ENCODE peak calls at places on chromosome 11, in four cellular contexts. One of them, this sample, is unnamed.

GRCh38 chr11:123700774-123701173 is 40.7 kb downstream of the ZNF202 start:
- DNase-seq in PC-3: no peak
- DNase-seq in endodermal cell: no peak
- DNase-seq in adrenal gland: no peak
- DNase-seq in this sample: no peak

GRCh38 chr11:132131962-132132361 is 761.5 kb downstream of the NTM start:
- DNase-seq in PC-3: no peak
- DNase-seq in endodermal cell: peak; percentile 69
- DNase-seq in adrenal gland: no peak
- DNase-seq in this sample: no peak

GRCh38 chr11:130452171-130452570 is 3.7 kb downstream of the ADAMTS15 start:
- DNase-seq in PC-3: no peak
- DNase-seq in endodermal cell: no peak
- DNase-seq in adrenal gland: no peak
- DNase-seq in this sample: no peak

GRCh38 chr11:44763111-44763820 is 36.5 kb downstream of the TSPAN18 start:
- DNase-seq in PC-3: no peak
- DNase-seq in endodermal cell: peak; percentile 44
- DNase-seq in adrenal gland: no peak
- DNase-seq in this sample: no peak

GRCh38 chr11:19817265-19817851 is 104.7 kb downstream of the NAV2 start:
- DNase-seq in PC-3: no peak
- DNase-seq in endodermal cell: peak; percentile 87
- DNase-seq in adrenal gland: no peak
- DNase-seq in this sample: no peak

GRCh38 chr11:26649884-26650283 is 72.0 kb downstream of the SLC5A12 start:
- DNase-seq in PC-3: peak; percentile 83
- DNase-seq in endodermal cell: peak; percentile 88
- DNase-seq in adrenal gland: peak; percentile 55
- DNase-seq in this sample: no peak

GRCh38 chr11:64743591-64744543 is at the start of gene RASGRP2:
- DNase-seq in PC-3: peak; percentile 40
- DNase-seq in endodermal cell: peak; percentile 95
- DNase-seq in adrenal gland: peak; percentile 79
- DNase-seq in this sample: peak; percentile 97

GRCh38 chr11:46537121-46537520 is 56.7 kb downstream of the AMBRA1 start:
- DNase-seq in PC-3: peak; percentile 18
- DNase-seq in endodermal cell: peak; percentile 58
- DNase-seq in adrenal gland: no peak
- DNase-seq in this sample: no peak

GRCh38 chr11:43984519-43985385 is 42.3 kb downstream of the C11orf96 start:
- DNase-seq in PC-3: no peak
- DNase-seq in endodermal cell: no peak
- DNase-seq in adrenal gland: peak; percentile 43
- DNase-seq in this sample: peak; percentile 82

GRCh38 chr11:32586576-32587190 is 3.1 kb downstream of the EIF3M start:
- DNase-seq in PC-3: peak; percentile 55
- DNase-seq in endodermal cell: no peak
- DNase-seq in adrenal gland: no peak
- DNase-seq in this sample: no peak
- TF ChIP-seq CTCF in PC-3: peak; percentile 63
- TF ChIP-seq CTCF in endodermal cell: peak; percentile 54
- TF ChIP-seq CTCF in adrenal gland: no peak
- TF ChIP-seq CTCF in this sample: no peak

GRCh38 chr11:75402002-75402773 is 2.9 kb downstream of the RPS3 start:
- DNase-seq in PC-3: no peak
- DNase-seq in endodermal cell: no peak
- DNase-seq in adrenal gland: no peak
- DNase-seq in this sample: no peak
- H3K4me3 ChIP-seq in PC-3: peak overlapping the region; percentile 90
- H3K4me3 ChIP-seq in endodermal cell: peak overlapping the region; percentile 95
- H3K4me3 ChIP-seq in adrenal gland: no peak overlapping the region
- H3K4me3 ChIP-seq in this sample: no peak overlapping the region

GRCh38 chr11:8017071-8017470 is 29.9 kb downstream of the EIF3F start:
- DNase-seq in PC-3: no peak
- DNase-seq in endodermal cell: peak; percentile 43
- DNase-seq in adrenal gland: no peak
- DNase-seq in this sample: no peak

GRCh38 chr11:8016396-8016949 is 29.3 kb downstream of the EIF3F start:
- DNase-seq in PC-3: no peak
- DNase-seq in endodermal cell: peak; percentile 86
- DNase-seq in adrenal gland: no peak
- DNase-seq in this sample: peak; percentile 46

GRCh38 chr11:8018742-8019631 is 31.9 kb downstream of the EIF3F start:
- DNase-seq in PC-3: peak; percentile 36
- DNase-seq in endodermal cell: peak; percentile 90
- DNase-seq in adrenal gland: peak; percentile 79
- DNase-seq in this sample: peak; percentile 95

GRCh38 chr11:8019671-8020597 is 32.8 kb downstream of the EIF3F start:
- DNase-seq in PC-3: no peak
- DNase-seq in endodermal cell: peak; percentile 29
- DNase-seq in adrenal gland: peak; percentile 40
- DNase-seq in this sample: peak; percentile 80

GRCh38 chr11:8017894-8018741 is 31.0 kb downstream of the EIF3F start:
- DNase-seq in PC-3: no peak
- DNase-seq in endodermal cell: peak; percentile 55
- DNase-seq in adrenal gland: no peak
- DNase-seq in this sample: peak; percentile 54
- TF ChIP-seq CTCF in PC-3: no peak
- TF ChIP-seq CTCF in endodermal cell: no peak
- TF ChIP-seq CTCF in adrenal gland: no peak
- TF ChIP-seq CTCF in this sample: no peak

DNA sequence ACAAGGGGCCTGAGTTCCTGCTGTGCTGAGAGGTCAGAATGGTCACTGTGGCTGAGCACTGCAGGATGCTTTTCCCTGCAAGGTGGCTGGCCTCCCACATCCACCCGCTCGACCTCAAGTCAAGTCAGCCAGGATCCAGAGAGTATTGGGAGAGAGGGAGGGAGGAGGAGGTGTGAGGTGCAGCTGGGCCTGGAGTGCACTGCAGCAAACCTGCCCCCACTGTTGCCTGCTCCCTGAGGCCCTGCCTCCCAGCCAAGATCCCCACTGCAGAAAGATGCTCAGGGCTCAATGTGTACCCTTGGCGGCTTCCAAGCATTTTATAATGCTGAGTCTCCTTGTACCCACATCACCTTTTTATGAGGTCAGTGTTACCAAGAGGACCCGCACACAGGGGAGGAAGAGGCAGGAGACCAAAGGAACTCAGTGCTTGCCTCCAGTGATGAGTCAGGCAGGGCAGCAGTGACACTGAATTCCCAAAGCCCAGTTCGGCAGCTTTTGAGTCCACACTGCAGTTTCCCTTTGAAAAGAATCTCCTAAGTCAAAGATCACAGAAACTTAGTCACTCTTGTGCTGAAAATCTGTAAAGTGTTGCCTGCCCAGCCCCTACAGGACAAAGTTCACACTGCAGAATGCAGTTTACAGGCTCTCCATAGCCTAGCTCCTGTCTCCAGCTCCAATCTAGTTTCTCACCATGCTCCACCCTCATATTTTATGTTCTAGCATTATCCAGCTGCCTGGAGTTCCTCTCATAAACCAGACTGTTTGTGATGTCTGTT is 3.1 kb downstream of the ENDOD1 start:
- DNase-seq in PC-3: peak; percentile 92
- DNase-seq in endodermal cell: peak; percentile 67
- DNase-seq in adrenal gland: no peak
- DNase-seq in this sample: no peak
- H3K4me3 ChIP-seq in PC-3: peak overlapping the region; percentile 6
- H3K4me3 ChIP-seq in endodermal cell: no peak overlapping the region
- H3K4me3 ChIP-seq in adrenal gland: no peak overlapping the region
- H3K4me3 ChIP-seq in this sample: no peak overlapping the region

DNA sequence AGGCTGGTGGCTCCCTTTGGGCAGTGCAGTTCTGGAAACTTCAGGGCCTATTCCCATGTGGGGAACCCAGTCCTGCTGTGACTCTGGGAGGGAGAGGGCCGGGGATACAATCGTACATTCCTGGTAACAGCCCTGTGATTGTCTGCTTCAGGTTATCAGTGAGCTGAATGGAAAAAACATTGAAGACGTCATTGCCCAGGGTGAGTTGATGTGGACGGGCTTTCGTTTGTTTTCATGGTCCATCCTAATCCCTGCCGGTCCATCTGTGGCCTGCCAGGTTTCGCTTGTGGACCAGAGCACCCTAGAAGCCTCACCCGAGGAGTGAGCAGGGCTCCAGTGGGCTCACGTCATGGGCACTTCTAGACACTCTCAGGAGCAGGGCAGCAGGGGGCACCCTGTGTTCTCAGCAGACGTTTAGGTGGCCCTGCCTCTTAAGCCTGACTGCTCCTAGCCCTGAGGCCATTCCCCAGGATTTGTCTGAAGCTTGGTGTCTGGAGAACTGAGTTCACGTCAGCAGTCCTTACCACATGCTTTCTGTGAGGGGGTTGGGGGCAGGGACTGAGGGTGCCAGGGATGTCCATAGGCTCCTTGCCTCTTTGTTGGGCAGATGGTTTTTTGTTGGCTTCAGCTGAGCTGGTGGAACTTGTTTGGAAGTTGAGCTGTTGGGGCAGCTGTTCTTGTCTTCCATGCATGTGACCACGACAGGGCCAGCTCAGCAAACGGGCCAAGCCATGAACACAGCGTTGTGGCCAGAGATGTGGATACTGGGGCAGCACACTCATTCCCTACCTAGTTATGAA is 1.9 kb downstream of the RPLP2 start:
- DNase-seq in PC-3: no peak
- DNase-seq in endodermal cell: no peak
- DNase-seq in adrenal gland: no peak
- DNase-seq in this sample: no peak
- TF ChIP-seq CTCF in PC-3: peak; percentile 28
- TF ChIP-seq CTCF in endodermal cell: no peak
- TF ChIP-seq CTCF in adrenal gland: no peak
- TF ChIP-seq CTCF in this sample: no peak

DNA sequence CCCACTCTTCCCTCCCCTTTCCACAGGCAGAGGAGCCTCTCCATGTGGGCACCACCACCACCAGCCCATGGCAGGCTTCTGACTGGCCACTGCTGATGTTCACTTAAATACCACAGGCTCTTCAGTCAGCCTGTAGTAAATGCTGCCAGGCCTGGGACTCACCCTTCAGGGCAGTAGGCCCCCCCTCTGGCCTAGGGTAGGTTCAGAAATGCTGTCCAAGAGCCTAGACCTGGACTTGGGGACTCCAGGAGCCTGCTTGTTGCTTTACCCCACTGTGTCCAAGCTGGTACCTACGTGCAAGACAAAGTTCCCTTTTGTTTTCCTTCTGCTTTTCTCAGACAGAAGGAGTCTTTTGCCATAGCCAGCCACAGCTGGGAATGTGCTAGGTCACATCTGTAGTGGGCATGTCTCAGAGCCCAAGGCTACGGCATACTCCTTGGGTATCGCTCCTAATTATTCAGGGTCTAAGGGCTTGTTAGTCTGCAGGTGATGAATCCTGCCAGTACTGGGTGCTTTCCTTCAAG is 38.6 kb downstream of the TMEM135 start:
- DNase-seq in PC-3: no peak
- DNase-seq in endodermal cell: no peak
- DNase-seq in adrenal gland: no peak
- DNase-seq in this sample: no peak
- H3K4me3 ChIP-seq in PC-3: no peak overlapping the region
- H3K4me3 ChIP-seq in endodermal cell: no peak overlapping the region
- H3K4me3 ChIP-seq in adrenal gland: no peak overlapping the region
- H3K4me3 ChIP-seq in this sample: no peak overlapping the region

This sample was measured in lower leg skin.